ENCODE peak calls at places on chromosomes 11 and 22, in eight cellular contexts. One of them, this sample, is unnamed. For H3K4me1, the result is how much of the 10 kb centered on the place peaks cover.

GRCh38 chr11:96211433-96211832 is 131.6 kb downstream of the MAML2 start:
- DNase-seq in osteoblast: no peak
- DNase-seq in IMR-90: no peak
- DNase-seq in CD8-positive, alpha-beta T cell: no peak
- DNase-seq in sigmoid colon: no peak
- DNase-seq in esophagus squamous epithelium: no peak
- DNase-seq in right atrium auricular region: no peak
- DNase-seq in spleen: no peak
- DNase-seq in this sample: no peak

GRCh38 chr11:23206736-23207336 is 346.6 kb upstream of the CCDC179 start:
- DNase-seq in osteoblast: no peak
- DNase-seq in IMR-90: peak
- DNase-seq in CD8-positive, alpha-beta T cell: no peak
- DNase-seq in sigmoid colon: no peak
- DNase-seq in esophagus squamous epithelium: no peak
- DNase-seq in right atrium auricular region: no peak
- DNase-seq in spleen: no peak
- DNase-seq in this sample: no peak

GRCh38 chr11:32935462-32936029 is 42.9 kb downstream of the QSER1 start:
- DNase-seq in osteoblast: no peak
- DNase-seq in IMR-90: no peak
- DNase-seq in CD8-positive, alpha-beta T cell: no peak
- DNase-seq in sigmoid colon: no peak
- DNase-seq in esophagus squamous epithelium: no peak
- DNase-seq in right atrium auricular region: no peak
- DNase-seq in spleen: no peak
- DNase-seq in this sample: no peak

GRCh38 chr11:32224580-32224979 is 133.7 kb downstream of the RCN1 start:
- DNase-seq in osteoblast: no peak
- DNase-seq in IMR-90: no peak
- DNase-seq in CD8-positive, alpha-beta T cell: no peak
- DNase-seq in sigmoid colon: no peak
- DNase-seq in esophagus squamous epithelium: no peak
- DNase-seq in right atrium auricular region: no peak
- DNase-seq in spleen: no peak
- DNase-seq in this sample: no peak

GRCh38 chr11:61023086-61024035 is 51.9 kb downstream of the CD6 start:
- DNase-seq in osteoblast: no peak
- DNase-seq in IMR-90: no peak
- DNase-seq in CD8-positive, alpha-beta T cell: no peak
- DNase-seq in sigmoid colon: peak
- DNase-seq in esophagus squamous epithelium: no peak
- DNase-seq in right atrium auricular region: no peak
- DNase-seq in spleen: no peak
- DNase-seq in this sample: no peak

GRCh38 chr11:132504501-132505041 is 1027.7 kb downstream of the OPCML start:
- DNase-seq in osteoblast: no peak
- DNase-seq in IMR-90: no peak
- DNase-seq in CD8-positive, alpha-beta T cell: no peak
- DNase-seq in sigmoid colon: no peak
- DNase-seq in esophagus squamous epithelium: no peak
- DNase-seq in right atrium auricular region: no peak
- DNase-seq in spleen: no peak
- DNase-seq in this sample: no peak

GRCh38 chr11:133945087-133945974 is 11.4 kb downstream of the IGSF9B start:
- DNase-seq in osteoblast: no peak
- DNase-seq in IMR-90: peak
- DNase-seq in CD8-positive, alpha-beta T cell: peak
- DNase-seq in sigmoid colon: peak
- DNase-seq in esophagus squamous epithelium: no peak
- DNase-seq in right atrium auricular region: peak
- DNase-seq in spleen: peak
- DNase-seq in this sample: no peak

GRCh38 chr11:19592842-19593241 is 119.8 kb upstream of the NAV2 start:
- DNase-seq in osteoblast: no peak
- DNase-seq in IMR-90: no peak
- DNase-seq in CD8-positive, alpha-beta T cell: no peak
- DNase-seq in sigmoid colon: no peak
- DNase-seq in esophagus squamous epithelium: no peak
- DNase-seq in right atrium auricular region: no peak
- DNase-seq in spleen: no peak
- DNase-seq in this sample: no peak

GRCh38 chr22:37303821-37304274 is 21.5 kb downstream of the CYTH4 start:
- DNase-seq in osteoblast: peak
- DNase-seq in IMR-90: peak
- DNase-seq in CD8-positive, alpha-beta T cell: no peak
- DNase-seq in sigmoid colon: no peak
- DNase-seq in esophagus squamous epithelium: no peak
- DNase-seq in right atrium auricular region: peak
- DNase-seq in spleen: no peak
- DNase-seq in this sample: no peak

GRCh38 chr22:37635157-37635556 is 4.3 kb upstream of the SH3BP1 start:
- DNase-seq in osteoblast: peak
- DNase-seq in IMR-90: no peak
- DNase-seq in CD8-positive, alpha-beta T cell: no peak
- DNase-seq in sigmoid colon: no peak
- DNase-seq in esophagus squamous epithelium: no peak
- DNase-seq in right atrium auricular region: no peak
- DNase-seq in spleen: peak
- DNase-seq in this sample: no peak

GRCh38 chr11:69155302-69156198 is at the start of gene SMIM38:
- DNase-seq in osteoblast: no peak
- DNase-seq in IMR-90: no peak
- DNase-seq in CD8-positive, alpha-beta T cell: no peak
- DNase-seq in sigmoid colon: no peak
- DNase-seq in esophagus squamous epithelium: no peak
- DNase-seq in right atrium auricular region: no peak
- DNase-seq in spleen: peak
- DNase-seq in this sample: no peak

GRCh38 chr11:99682171-99682570 is 661.4 kb downstream of the CNTN5 start:
- DNase-seq in osteoblast: no peak
- DNase-seq in IMR-90: no peak
- DNase-seq in CD8-positive, alpha-beta T cell: no peak
- DNase-seq in sigmoid colon: no peak
- DNase-seq in esophagus squamous epithelium: no peak
- DNase-seq in right atrium auricular region: no peak
- DNase-seq in spleen: no peak
- DNase-seq in this sample: no peak

GRCh38 chr11:2921261-2921660 is 8.0 kb downstream of the PHLDA2 start:
- DNase-seq in osteoblast: no peak
- DNase-seq in IMR-90: no peak
- DNase-seq in CD8-positive, alpha-beta T cell: no peak
- DNase-seq in sigmoid colon: no peak
- DNase-seq in esophagus squamous epithelium: no peak
- DNase-seq in right atrium auricular region: no peak
- DNase-seq in spleen: no peak
- DNase-seq in this sample: peak
- H3K4me1 ChIP-seq in osteoblast: under half
- H3K4me1 ChIP-seq in IMR-90: under half
- H3K4me1 ChIP-seq in CD8-positive, alpha-beta T cell: under half
- H3K4me1 ChIP-seq in sigmoid colon: under half
- H3K4me1 ChIP-seq in esophagus squamous epithelium: under half
- H3K4me1 ChIP-seq in right atrium auricular region: under half
- H3K4me1 ChIP-seq in spleen: under half
- H3K4me1 ChIP-seq in this sample: under half

DNA sequence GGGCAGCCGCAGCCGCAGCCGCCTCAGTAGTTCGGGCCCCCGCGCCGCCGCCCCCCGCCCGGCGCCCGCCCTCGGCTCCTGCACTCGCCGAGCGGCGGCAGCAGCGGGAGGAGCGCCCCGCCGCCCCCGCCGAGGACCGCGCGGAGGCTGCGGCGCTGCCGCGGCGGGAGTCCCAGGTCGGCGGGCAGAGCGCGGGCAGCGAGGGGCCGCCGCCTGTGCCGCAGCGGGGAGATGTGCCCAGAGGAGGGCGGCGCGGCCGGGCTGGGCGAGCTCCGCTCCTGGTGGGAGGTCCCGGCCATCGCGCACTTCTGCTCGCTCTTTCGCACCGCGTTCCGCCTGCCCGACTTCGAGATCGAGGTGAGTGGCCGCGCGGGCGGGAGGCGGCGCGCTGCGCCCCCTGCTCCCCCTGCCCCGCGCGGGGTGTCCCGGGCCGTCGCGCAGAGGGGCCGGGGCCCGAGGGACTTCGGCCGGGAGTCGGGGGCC is 334 bp downstream of the CECR2 start:
- DNase-seq in osteoblast: no peak
- DNase-seq in IMR-90: no peak
- DNase-seq in CD8-positive, alpha-beta T cell: no peak
- DNase-seq in sigmoid colon: no peak
- DNase-seq in esophagus squamous epithelium: no peak
- DNase-seq in right atrium auricular region: no peak
- DNase-seq in spleen: peak
- DNase-seq in this sample: peak
- H3K4me3 ChIP-seq in osteoblast: no peak
- H3K4me3 ChIP-seq in IMR-90: no peak
- H3K4me3 ChIP-seq in CD8-positive, alpha-beta T cell: no peak
- H3K4me3 ChIP-seq in sigmoid colon: peak
- H3K4me3 ChIP-seq in esophagus squamous epithelium: peak
- H3K4me3 ChIP-seq in right atrium auricular region: peak
- H3K4me3 ChIP-seq in spleen: peak
- H3K4me3 ChIP-seq in this sample: peak

GRCh38 chr22:30490399-30490798 is 15.1 kb downstream of the SEC14L4 start:
- DNase-seq in osteoblast: peak
- DNase-seq in IMR-90: no peak
- DNase-seq in CD8-positive, alpha-beta T cell: no peak
- DNase-seq in sigmoid colon: no peak
- DNase-seq in esophagus squamous epithelium: no peak
- DNase-seq in right atrium auricular region: no peak
- DNase-seq in spleen: no peak
- DNase-seq in this sample: no peak
- TF ChIP-seq CTCF in osteoblast: peak
- TF ChIP-seq CTCF in IMR-90: peak
- TF ChIP-seq CTCF in CD8-positive, alpha-beta T cell: no peak
- TF ChIP-seq CTCF in sigmoid colon: no peak
- TF ChIP-seq CTCF in esophagus squamous epithelium: peak
- TF ChIP-seq CTCF in right atrium auricular region: no peak
- TF ChIP-seq CTCF in spleen: no peak
- TF ChIP-seq CTCF in this sample: no peak

DNA sequence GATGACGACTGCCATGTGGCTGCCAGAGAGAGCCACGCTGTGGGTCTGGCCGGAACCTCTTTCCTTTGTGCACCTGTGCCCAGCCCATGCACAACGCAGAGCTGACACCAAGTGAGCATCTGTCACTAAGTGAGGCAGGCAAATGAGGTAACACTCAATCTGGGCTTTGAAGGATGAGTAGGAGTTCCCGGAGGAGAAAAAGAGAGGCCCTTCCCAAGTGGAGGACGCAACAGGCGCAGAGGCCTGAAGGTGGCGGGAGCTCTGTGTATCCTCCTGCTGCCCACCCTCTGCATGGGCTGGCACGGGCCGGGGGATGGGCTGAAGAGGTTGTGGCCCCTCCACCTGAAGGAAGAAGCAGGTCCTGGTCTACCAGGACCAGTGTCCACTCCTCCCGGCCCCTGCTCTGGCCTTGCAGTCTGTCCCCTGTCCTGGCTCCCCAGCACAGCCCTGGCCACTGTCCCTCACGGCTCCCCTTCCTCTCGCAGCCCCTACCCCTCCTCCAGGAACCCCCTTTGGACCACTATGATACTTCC is 23.4 kb upstream of the PPARA start:
- DNase-seq in osteoblast: no peak
- DNase-seq in IMR-90: no peak
- DNase-seq in CD8-positive, alpha-beta T cell: no peak
- DNase-seq in sigmoid colon: no peak
- DNase-seq in esophagus squamous epithelium: no peak
- DNase-seq in right atrium auricular region: no peak
- DNase-seq in spleen: no peak
- DNase-seq in this sample: no peak
- H3K4me1 ChIP-seq in osteoblast: under half
- H3K4me1 ChIP-seq in IMR-90: under half
- H3K4me1 ChIP-seq in CD8-positive, alpha-beta T cell: under half
- H3K4me1 ChIP-seq in sigmoid colon: under half
- H3K4me1 ChIP-seq in esophagus squamous epithelium: under half
- H3K4me1 ChIP-seq in right atrium auricular region: under half
- H3K4me1 ChIP-seq in spleen: under half
- H3K4me1 ChIP-seq in this sample: under half

GRCh38 chr11:62125881-62126280 is 2.1 kb downstream of the INCENP start:
- DNase-seq in osteoblast: peak
- DNase-seq in IMR-90: no peak
- DNase-seq in CD8-positive, alpha-beta T cell: no peak
- DNase-seq in sigmoid colon: no peak
- DNase-seq in esophagus squamous epithelium: no peak
- DNase-seq in right atrium auricular region: no peak
- DNase-seq in spleen: no peak
- DNase-seq in this sample: no peak

GRCh38 chr11:62127426-62127825 is 3.6 kb downstream of the INCENP start:
- DNase-seq in osteoblast: peak
- DNase-seq in IMR-90: no peak
- DNase-seq in CD8-positive, alpha-beta T cell: no peak
- DNase-seq in sigmoid colon: no peak
- DNase-seq in esophagus squamous epithelium: no peak
- DNase-seq in right atrium auricular region: no peak
- DNase-seq in spleen: no peak
- DNase-seq in this sample: peak

GRCh38 chr11:62123669-62124185 is at the start of gene INCENP:
- DNase-seq in osteoblast: peak
- DNase-seq in IMR-90: peak
- DNase-seq in CD8-positive, alpha-beta T cell: peak
- DNase-seq in sigmoid colon: peak
- DNase-seq in esophagus squamous epithelium: peak
- DNase-seq in right atrium auricular region: peak
- DNase-seq in spleen: peak
- DNase-seq in this sample: peak

GRCh38 chr11:62124186-62125113 is 639 bp downstream of the INCENP start:
- DNase-seq in osteoblast: peak
- DNase-seq in IMR-90: peak
- DNase-seq in CD8-positive, alpha-beta T cell: no peak
- DNase-seq in sigmoid colon: peak
- DNase-seq in esophagus squamous epithelium: no peak
- DNase-seq in right atrium auricular region: no peak
- DNase-seq in spleen: no peak
- DNase-seq in this sample: peak

DNA sequence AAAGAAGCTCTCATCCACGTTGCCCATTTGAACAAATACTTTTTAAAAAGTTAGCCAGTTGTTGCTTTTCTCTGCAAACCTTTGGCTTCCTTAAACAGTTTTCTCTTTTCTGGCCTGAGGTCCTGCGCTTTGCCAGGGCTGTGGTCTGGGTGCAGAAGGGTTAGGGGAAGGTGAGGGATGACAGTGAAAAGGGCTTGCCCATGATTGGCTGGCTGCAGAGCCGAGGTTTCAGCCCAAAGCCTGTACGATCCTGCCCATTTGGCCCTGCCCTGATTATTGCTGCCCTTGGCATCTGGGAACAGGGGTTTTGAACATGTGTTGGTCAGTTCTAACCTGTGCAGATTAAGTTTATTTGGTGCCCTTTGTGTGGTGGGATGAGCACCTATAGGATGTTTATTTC is 1.5 kb downstream of the INCENP start:
- DNase-seq in osteoblast: peak
- DNase-seq in IMR-90: no peak
- DNase-seq in CD8-positive, alpha-beta T cell: no peak
- DNase-seq in sigmoid colon: no peak
- DNase-seq in esophagus squamous epithelium: no peak
- DNase-seq in right atrium auricular region: no peak
- DNase-seq in spleen: no peak
- DNase-seq in this sample: peak
- H3K4me3 ChIP-seq in osteoblast: peak
- H3K4me3 ChIP-seq in IMR-90: no peak
- H3K4me3 ChIP-seq in CD8-positive, alpha-beta T cell: no peak
- H3K4me3 ChIP-seq in sigmoid colon: no peak
- H3K4me3 ChIP-seq in esophagus squamous epithelium: peak
- H3K4me3 ChIP-seq in right atrium auricular region: no peak
- H3K4me3 ChIP-seq in spleen: no peak
- H3K4me3 ChIP-seq in this sample: no peak